ENCODE peak calls at places on chromosomes 4 and X, in ten cellular contexts. M, P, Q, W, D, O, I, T, X and S are unnamed samples.

GRCh38 chrX:17629519-17629918 is 107.8 kb upstream of the SCML1 start:
- DNase-seq in M (no peak), P (no peak), Q (no peak), W (no peak), D (no peak), O (no peak), I (no peak), T (peak; percentile 4), X (no peak), S (no peak)

GRCh38 chr4:108693819-108694218 is 43.4 kb downstream of the OSTC start:
- DNase-seq in M (no peak), P (no peak), Q (no peak), W (no peak), D (peak; percentile 16), O (no peak), I (peak; percentile 24), T (no peak), X (no peak), S (peak; percentile 25)

GRCh38 chr4:3287972-3288570 is 4.8 kb upstream of the RGS12 start:
- DNase-seq in M (no peak), P (no peak), Q (no peak), W (no peak), D (no peak), O (no peak), I (no peak), T (no peak), X (no peak), S (no peak)

GRCh38 chr4:153538408-153539057 is 72.4 kb downstream of the TMEM131L start:
- DNase-seq in M (no peak), P (no peak), Q (no peak), W (no peak), D (no peak), O (no peak), I (peak; percentile 49), T (no peak), X (no peak), S (peak; percentile 45)

GRCh38 chr4:8649631-8650261 is 57.2 kb downstream of the CPZ start:
- DNase-seq in M (peak; percentile 37), P (no peak), Q (no peak), W (no peak), D (no peak), O (no peak), I (no peak), T (no peak), X (no peak), S (no peak)

GRCh38 chrX:19625612-19626011 is 110.3 kb upstream of the MAP3K15 start:
- DNase-seq in M (no peak), P (no peak), Q (no peak), W (no peak), D (peak; percentile 23), O (no peak), I (no peak), T (no peak), X (peak; percentile 46), S (no peak)

GRCh38 chr4:108031427-108032083 is 41.9 kb downstream of the HADH start:
- DNase-seq in M (no peak), P (no peak), Q (no peak), W (no peak), D (peak; percentile 41), O (no peak), I (no peak), T (no peak), X (no peak), S (no peak)

GRCh38 chr4:5958199-5958735 is 60.0 kb downstream of the C4orf50 start:
- DNase-seq in M (no peak), P (no peak), Q (no peak), W (no peak), D (no peak), O (no peak), I (no peak), T (no peak), X (no peak), S (no peak)

GRCh38 chr4:24798036-24798610 is 2.8 kb downstream of the SOD3 start:
- DNase-seq in M (no peak), P (no peak), Q (no peak), W (no peak), D (no peak), O (no peak), I (no peak), T (no peak), X (no peak), S (no peak)

DNA sequence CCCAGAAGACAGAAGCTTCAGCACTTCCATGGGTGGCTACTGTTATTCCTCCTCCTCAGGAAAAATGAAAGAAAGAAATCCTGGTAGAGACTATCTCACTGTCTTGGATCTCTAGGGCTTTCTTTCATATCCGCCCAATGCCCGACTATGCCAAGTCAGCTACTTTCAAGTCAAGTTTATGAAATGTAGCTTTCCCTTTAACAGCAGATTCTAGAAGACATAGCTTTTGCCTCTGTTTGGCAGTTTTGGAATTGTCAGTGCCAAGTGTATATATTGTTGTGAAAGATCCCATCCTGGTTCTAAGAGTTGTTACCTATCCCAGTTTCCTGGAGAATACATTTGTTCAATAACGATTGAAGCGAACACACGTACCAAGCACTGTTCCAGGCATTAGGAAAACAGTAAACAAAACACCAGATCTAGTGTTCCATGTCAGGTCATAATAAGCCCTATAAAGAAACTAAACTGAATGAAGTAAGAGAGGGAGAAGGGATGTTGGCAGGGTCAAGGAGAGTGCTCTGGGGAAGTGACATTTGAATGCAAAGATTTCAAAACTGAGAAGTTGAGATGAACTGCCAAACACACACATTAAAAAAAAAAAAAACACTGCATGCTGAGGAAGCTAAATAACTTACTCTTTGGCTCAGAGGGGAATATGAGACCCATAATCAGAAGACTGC is 14.5 kb upstream of the ENAM start:
- DNase-seq in M (no peak), P (no peak), Q (peak; percentile 29), W (no peak), D (no peak), O (no peak), I (peak; percentile 8), T (no peak), X (no peak), S (no peak)
- H3K4me3 ChIP-seq in M (no peak overlapping the region), P (no peak overlapping the region), Q (peak overlapping the region; percentile 34), W (peak overlapping the region; percentile 56), D (peak overlapping the region; percentile 22), O (peak overlapping the region; percentile 45), I (no peak overlapping the region), T (no peak overlapping the region), X (no peak overlapping the region), S (peak overlapping the region; percentile 24)

GRCh38 chr4:37438880-37439279 is 194.3 kb downstream of the NWD2 start:
- DNase-seq in M (no peak), P (no peak), Q (no peak), W (no peak), D (no peak), O (no peak), I (peak; percentile 0), T (no peak), X (no peak), S (no peak)

GRCh38 chr4:37431417-37431743 is 186.8 kb downstream of the NWD2 start:
- DNase-seq in M (no peak), P (no peak), Q (no peak), W (no peak), D (no peak), O (peak; percentile 53), I (no peak), T (no peak), X (no peak), S (no peak)

GRCh38 chr4:37429906-37430305 is 185.4 kb downstream of the NWD2 start:
- DNase-seq in M (no peak), P (no peak), Q (no peak), W (no peak), D (no peak), O (no peak), I (no peak), T (no peak), X (no peak), S (no peak)

GRCh38 chr4:37430718-37431416 is 186.3 kb downstream of the NWD2 start:
- DNase-seq in M (no peak), P (peak; percentile 47), Q (no peak), W (no peak), D (no peak), O (no peak), I (no peak), T (no peak), X (no peak), S (no peak)

DNA sequence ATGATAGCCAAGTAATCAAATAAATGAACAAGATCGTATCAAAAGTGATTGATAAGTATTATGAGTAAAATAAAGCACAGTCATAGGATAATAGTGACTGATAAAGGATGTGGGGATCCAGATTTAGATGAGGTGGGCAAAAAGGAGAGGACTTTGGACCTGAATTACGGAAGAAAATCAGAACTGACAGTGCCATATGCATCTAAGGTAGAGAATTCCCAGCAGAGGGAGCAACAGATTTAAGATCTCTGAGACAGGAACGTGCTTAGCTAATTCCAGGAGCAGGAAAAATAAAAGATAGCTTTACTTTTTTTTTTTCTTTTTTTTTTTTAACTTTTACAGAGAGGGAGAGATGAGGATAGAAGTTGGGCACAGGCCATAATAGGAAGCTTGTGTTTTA is 189.9 kb downstream of the NWD2 start:
- DNase-seq in M (no peak), P (no peak), Q (no peak), W (no peak), D (no peak), O (no peak), I (peak; percentile 15), T (no peak), X (no peak), S (no peak)
- TF ChIP-seq CTCF in M (peak; percentile 42), P (no peak), Q (no peak), W (no peak), D (no peak), O (peak; percentile 51), I (peak; percentile 15), T (no peak), X (peak; percentile 40), S (no peak)

GRCh38 chrX:134171661-134172587 is 65.1 kb upstream of the CCDC160 start:
- DNase-seq in M (no peak), P (no peak), Q (no peak), W (no peak), D (no peak), O (no peak), I (no peak), T (peak; percentile 35), X (no peak), S (peak; percentile 11)
- H3K4me3 ChIP-seq in M (peak overlapping the region; percentile 28), P (no peak overlapping the region), Q (no peak overlapping the region), W (peak overlapping the region; percentile 72), D (no peak overlapping the region), O (peak overlapping the region; percentile 51), I (no peak overlapping the region), T (peak overlapping the region; percentile 47), X (no peak overlapping the region), S (peak overlapping the region; percentile 38)

GRCh38 chrX:68183612-68184214 is 249.6 kb downstream of the OPHN1 start:
- DNase-seq in M (no peak), P (peak; percentile 3), Q (no peak), W (no peak), D (peak; percentile 24), O (no peak), I (peak; percentile 43), T (no peak), X (no peak), S (peak; percentile 51)
- TF ChIP-seq CTCF in M (peak; percentile 54), P (no peak), Q (peak; percentile 56), W (no peak), D (peak; percentile 48), O (peak; percentile 61), I (peak; percentile 68), T (peak; percentile 38), X (peak; percentile 74), S (peak; percentile 49)

DNA sequence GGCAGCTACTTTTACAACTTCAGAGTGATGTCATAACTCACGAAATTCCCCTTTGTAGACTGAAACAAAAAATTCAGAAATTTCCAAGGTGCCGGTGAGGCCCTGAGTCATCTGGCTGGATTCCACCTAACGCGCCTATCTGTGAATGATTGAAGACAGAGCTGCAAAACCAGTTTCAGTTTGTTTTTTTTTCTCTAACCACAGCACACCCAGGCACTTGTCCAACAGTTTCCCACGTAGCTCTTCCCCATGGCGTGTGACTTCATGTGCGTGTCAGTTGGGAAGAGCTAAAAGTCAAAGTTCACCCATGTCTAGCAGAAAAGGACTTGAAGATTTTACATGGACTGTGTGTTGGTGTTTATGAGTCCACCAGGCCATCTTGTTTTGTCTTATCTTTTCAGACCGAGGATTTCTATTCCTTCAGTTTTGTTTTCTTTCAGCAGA is 16.3 kb downstream of the TCEANC start:
- DNase-seq in M (peak; percentile 77), P (peak; percentile 85), Q (no peak), W (no peak), D (peak; percentile 96), O (peak; percentile 90), I (peak; percentile 99), T (peak; percentile 80), X (peak; percentile 74), S (peak; percentile 77)
- H3K4me3 ChIP-seq in M (no peak overlapping the region), P (no peak overlapping the region), Q (no peak overlapping the region), W (peak overlapping the region; percentile 47), D (no peak overlapping the region), O (no peak overlapping the region), I (no peak overlapping the region), T (no peak overlapping the region), X (peak overlapping the region; percentile 35), S (no peak overlapping the region)